ENCODE peak calls at places on chromosomes 2 and 18, in ten cellular contexts. M, W, B, G, S, C, I, U, Z and O are unnamed samples. For H3K4me1, the result is how much of the 10 kb centered on the place peaks cover.

GRCh38 chr2:234191819-234192407 is 141.4 kb downstream of the SPP2 start:
- DNase-seq in W (no peak), I (no peak), Z (no peak), U (no peak), S (no peak), G (no peak), B (no peak), C (no peak), M (no peak), O (no peak)

GRCh38 chr2:88543541-88544057 is 83.7 kb downstream of the EIF2AK3 start:
- DNase-seq in C (no peak), B (no peak), W (no peak), Z (no peak), S (no peak), U (no peak), G (no peak), M (no peak), I (no peak), O (no peak)

GRCh38 chr2:232029336-232029735 is 67.8 kb downstream of the DIS3L2 start:
- DNase-seq in W (no peak), M (no peak), G (no peak), B (no peak), S (no peak), Z (no peak), C (no peak), U (no peak), I (no peak), O (no peak)

GRCh38 chr2:177771191-177771590 is 301.4 kb downstream of the PDE11A start:
- DNase-seq in U (no peak), C (no peak), M (no peak), Z (no peak), B (no peak), I (no peak), W (no peak), S (no peak), G (no peak), O (no peak)

GRCh38 chr2:23351388-23352141 is 33.4 kb upstream of the KLHL29 start:
- DNase-seq in Z (peak), G (peak), M (peak), C (peak), B (no peak), U (peak), W (no peak), I (peak), S (peak), O (peak)

GRCh38 chr18:50334546-50335152 is 40.2 kb upstream of the SKA1 start:
- DNase-seq in W (no peak), S (no peak), U (no peak), I (no peak), B (no peak), C (no peak), M (no peak), G (no peak), Z (no peak), O (no peak)

GRCh38 chr2:44836174-44836573 is 105.3 kb upstream of the SIX3 start:
- DNase-seq in U (no peak), S (no peak), W (no peak), M (no peak), I (no peak), B (no peak), Z (no peak), C (no peak), G (no peak), O (no peak)

GRCh38 chr2:26284132-26284531 is 39.4 kb downstream of the HADHB start:
- DNase-seq in W (no peak), U (no peak), Z (no peak), C (no peak), B (no peak), M (no peak), S (no peak), I (no peak), G (no peak), O (no peak)

GRCh38 chr18:55121397-55122170 is 162.3 kb upstream of the CCDC68 start:
- DNase-seq in B (no peak), W (no peak), Z (no peak), C (no peak), G (no peak), U (no peak), I (no peak), S (no peak), M (no peak), O (no peak)

GRCh38 chr18:34097312-34097711 is 127.4 kb downstream of the NOL4 start:
- DNase-seq in Z (no peak), C (no peak), B (no peak), M (no peak), I (no peak), S (no peak), W (no peak), G (no peak), U (no peak), O (no peak)

GRCh38 chr2:160695402-160696060 is 201.9 kb upstream of the RBMS1 start:
- DNase-seq in C (no peak), M (no peak), S (no peak), W (no peak), Z (no peak), G (no peak), B (no peak), I (no peak), U (no peak), O (no peak)

GRCh38 chr2:185279999-185280398 is 458.6 kb upstream of the FSIP2 start:
- DNase-seq in I (no peak), G (no peak), U (no peak), M (no peak), S (no peak), B (no peak), C (no peak), W (no peak), Z (no peak), O (no peak)

GRCh38 chr2:33051586-33052385 is 105.0 kb downstream of the LTBP1 start:
- DNase-seq in S (peak), G (no peak), M (no peak), I (no peak), Z (no peak), U (no peak), C (no peak), B (no peak), W (no peak), O (no peak)

GRCh38 chr2:216761119-216761518 is 65.8 kb upstream of the IGFBP5 start:
- DNase-seq in W (no peak), G (no peak), M (no peak), B (no peak), U (no peak), I (no peak), C (no peak), Z (no peak), S (no peak), O (no peak)

GRCh38 chr2:53905396-53905795 is 45.6 kb upstream of the GPR75 start:
- DNase-seq in W (no peak), M (no peak), I (no peak), C (no peak), S (no peak), G (no peak), Z (no peak), B (no peak), U (no peak), O (no peak)

GRCh38 chr2:26552641-26553040 is 74.7 kb upstream of the OTOF start:
- DNase-seq in B (no peak), G (no peak), M (no peak), Z (no peak), S (peak), U (no peak), W (no peak), C (no peak), I (no peak), O (no peak)

GRCh38 chr18:55779461-55779710 is 191.4 kb upstream of the TCF4 start:
- DNase-seq in U (no peak), B (no peak), Z (peak), G (no peak), S (no peak), W (no peak), M (no peak), C (no peak), I (no peak), O (no peak)

GRCh38 chr2:207970825-207971142 is 54.5 kb downstream of the PLEKHM3 start:
- DNase-seq in U (no peak), S (no peak), G (no peak), W (no peak), I (no peak), B (no peak), M (no peak), Z (no peak), C (no peak), O (no peak)

GRCh38 chr2:54289942-54290702 is 34.1 kb upstream of the TSPYL6 start:
- DNase-seq in I (no peak), M (no peak), G (peak), Z (no peak), U (no peak), C (no peak), S (no peak), W (no peak), B (no peak), O (no peak)

GRCh38 chr2:144493027-144493809 is 26.7 kb downstream of the ZEB2 start:
- DNase-seq in S (no peak), B (no peak), G (no peak), C (no peak), W (no peak), M (no peak), U (no peak), Z (no peak), I (no peak), O (no peak)

GRCh38 chr2:219219781-219220532 is 1.2 kb upstream of the ABCB6 start:
- DNase-seq in Z (peak), I (no peak), S (no peak), G (peak), C (no peak), U (no peak), B (no peak), W (no peak), M (no peak), O (no peak)

GRCh38 chr2:241811209-241811951 is 2.4 kb downstream of the NEU4 start:
- DNase-seq in B (no peak), U (peak), C (no peak), S (peak), W (no peak), G (peak), M (no peak), Z (peak), I (no peak), O (no peak)

GRCh38 chr2:177380181-177380580 is 12.4 kb upstream of the AGPS start:
- DNase-seq in U (no peak), B (no peak), I (no peak), S (no peak), Z (no peak), W (no peak), M (no peak), C (no peak), G (no peak), O (no peak)

GRCh38 chr2:174224665-174225288 is 23.6 kb downstream of the OLA1 start:
- DNase-seq in B (no peak), U (no peak), M (no peak), I (no peak), S (no peak), W (no peak), C (no peak), G (no peak), Z (no peak), O (no peak)

GRCh38 chr18:50192903-50193795 is 1.8 kb downstream of the MYO5B start:
- DNase-seq in C (no peak), B (no peak), G (peak), S (no peak), Z (peak), U (peak), M (peak), W (no peak), I (no peak), O (no peak)

GRCh38 chr2:70753978-70754377 is 14.0 kb downstream of the ADD2 start:
- DNase-seq in M (no peak), W (no peak), C (no peak), Z (no peak), B (no peak), G (no peak), I (no peak), S (no peak), U (no peak), O (no peak)

GRCh38 chr2:188399159-188399558 is 107.5 kb downstream of the GULP1 start:
- DNase-seq in B (no peak), U (no peak), M (no peak), I (no peak), Z (no peak), C (no peak), G (no peak), W (no peak), S (no peak), O (no peak)

GRCh38 chr2:233354971-233355574 is 779 bp downstream of the DGKD start:
- DNase-seq in C (peak), U (peak), W (no peak), G (peak), M (peak), I (no peak), S (peak), B (no peak), Z (peak), O (no peak)

GRCh38 chr18:76824136-76824676 is 1.8 kb downstream of the ZNF236 start:
- DNase-seq in C (no peak), Z (no peak), U (no peak), B (no peak), S (no peak), W (no peak), I (no peak), M (no peak), G (no peak), O (no peak)

GRCh38 chr18:79466591-79466990 is 70.9 kb downstream of the NFATC1 start:
- DNase-seq in M (no peak), B (no peak), W (no peak), Z (no peak), I (no peak), C (no peak), S (no peak), G (peak), U (no peak), O (no peak)

GRCh38 chr2:219576505-219577388 is 4.6 kb downstream of the INHA start:
- DNase-seq in S (no peak), I (no peak), M (peak), Z (no peak), B (no peak), W (no peak), C (no peak), U (no peak), G (no peak), O (no peak)

GRCh38 chr2:196712867-196713266 is 73.4 kb downstream of the CCDC150 start:
- DNase-seq in W (no peak), G (no peak), M (no peak), S (no peak), B (no peak), I (no peak), C (no peak), U (no peak), Z (no peak), O (no peak)

GRCh38 chr2:215614296-215614695 is 178.4 kb upstream of the FN1 start:
- DNase-seq in W (no peak), B (no peak), S (no peak), C (no peak), Z (no peak), I (no peak), U (no peak), G (no peak), M (no peak), O (no peak)

GRCh38 chr2:144131042-144131441 is 388.9 kb downstream of the ZEB2 start:
- DNase-seq in C (no peak), W (no peak), Z (no peak), S (no peak), U (no peak), M (no peak), G (no peak), I (no peak), B (no peak), O (no peak)

GRCh38 chr2:10931710-10932255 is 20.0 kb downstream of the KCNF1 start:
- DNase-seq in Z (no peak), G (no peak), I (no peak), M (no peak), U (no peak), C (no peak), W (no peak), S (no peak), B (no peak), O (no peak)

DNA sequence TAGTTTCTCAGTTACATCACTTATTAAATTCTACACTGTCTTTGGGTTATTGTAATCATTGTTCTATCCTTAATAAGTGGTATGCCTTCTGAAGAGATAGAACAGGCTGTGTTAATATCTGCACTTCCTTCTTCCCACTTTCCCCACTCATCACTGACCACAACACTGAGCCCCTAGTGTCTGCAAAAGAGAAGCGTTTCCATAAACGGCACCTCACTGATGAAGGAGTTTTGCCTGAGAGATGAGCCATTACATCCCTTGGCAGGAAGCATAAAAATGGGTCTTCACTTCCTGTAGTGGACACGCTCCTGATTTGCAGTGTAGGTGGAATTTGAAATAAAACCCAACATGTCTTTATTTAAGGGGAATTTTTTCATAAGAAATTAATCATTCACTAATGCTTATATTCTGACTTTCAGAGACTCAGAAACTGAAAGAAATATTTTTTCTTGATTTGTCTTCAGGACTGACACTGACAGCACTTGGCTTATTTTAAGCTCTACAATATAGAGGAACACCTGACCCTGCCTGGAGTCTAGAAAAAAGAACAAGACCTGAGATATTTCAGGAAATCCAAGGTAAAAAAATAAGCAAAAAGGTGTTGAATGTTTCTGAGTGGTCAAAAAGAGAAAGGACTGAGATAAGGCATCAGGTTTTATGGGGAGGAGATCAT is 275.3 kb downstream of the RAD51AP2 start:
- DNase-seq in S (no peak), U (no peak), C (no peak), M (no peak), Z (no peak), B (no peak), G (no peak), I (no peak), W (no peak), O (no peak)
- H3K4me1 ChIP-seq in S (under half), U (under half), C (under half), M (under half), Z (under half), B (under half), G (under half), I (under half), W (under half), O (under half)

DNA sequence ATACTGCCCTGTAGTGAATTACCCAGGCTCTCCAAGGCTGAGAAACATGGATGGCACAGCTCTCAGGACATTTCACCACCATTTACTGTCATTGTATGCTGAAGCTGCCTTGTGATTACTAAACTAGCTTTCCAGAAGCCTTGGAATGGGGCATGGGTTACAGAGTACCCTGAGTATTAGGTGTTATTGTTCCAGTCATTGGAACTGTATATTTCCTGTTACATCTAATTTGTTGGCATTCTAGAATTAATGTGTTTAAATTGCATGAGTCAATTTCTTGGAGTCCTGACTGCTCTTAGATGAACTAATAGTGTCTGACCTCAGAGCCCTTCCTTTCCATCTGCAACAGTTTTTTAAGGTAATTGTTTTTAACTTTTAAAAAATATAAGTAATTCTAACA is 9.0 kb downstream of the DGUOK start:
- DNase-seq in B (no peak), Z (no peak), M (no peak), S (no peak), C (no peak), W (no peak), I (no peak), G (no peak), U (no peak), O (no peak)
- H3K27ac ChIP-seq in B (no peak), Z (no peak), M (no peak), S (no peak), C (peak), W (no peak), I (no peak), G (no peak), U (no peak), O (no peak)

GRCh38 chr18:24397694-24398365 is at the start of gene OSBPL1A:
- DNase-seq in G (peak), Z (peak), B (peak), C (peak), S (peak), I (peak), M (peak), U (peak), W (peak), O (peak)
- H3K4me3 ChIP-seq in G (peak), Z (peak), B (peak), C (peak), S (peak), I (peak), M (peak), U (peak), W (peak), O (peak)

DNA sequence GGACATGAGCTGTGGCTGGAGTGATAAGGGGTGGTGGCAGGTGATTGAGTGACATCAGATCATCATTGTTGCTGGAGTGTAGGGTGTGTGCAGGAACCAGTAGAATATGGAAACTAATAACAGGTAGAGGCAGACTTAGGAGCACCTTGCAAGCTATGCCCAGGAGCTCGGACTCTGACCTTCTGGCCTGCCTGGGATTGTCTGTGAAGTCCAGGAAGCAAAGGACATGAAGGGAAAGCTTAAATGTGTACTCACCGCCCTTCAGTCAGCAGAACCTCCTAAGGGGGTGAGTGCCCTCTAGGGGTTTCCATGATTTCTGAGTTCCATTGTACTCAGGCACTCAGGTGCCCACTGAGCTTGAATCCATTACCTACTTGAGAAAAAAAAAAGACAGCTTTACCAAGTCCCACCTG is 104.2 kb downstream of the CRIM1 start:
- DNase-seq in M (peak), C (no peak), W (no peak), G (no peak), B (no peak), S (no peak), I (no peak), Z (no peak), U (peak), O (no peak)
- H3K4me1 ChIP-seq in M (under half), C (under half), W (under half), G (under half), B (under half), S (under half), I (under half), Z (under half), U (under half), O (under half)

DNA sequence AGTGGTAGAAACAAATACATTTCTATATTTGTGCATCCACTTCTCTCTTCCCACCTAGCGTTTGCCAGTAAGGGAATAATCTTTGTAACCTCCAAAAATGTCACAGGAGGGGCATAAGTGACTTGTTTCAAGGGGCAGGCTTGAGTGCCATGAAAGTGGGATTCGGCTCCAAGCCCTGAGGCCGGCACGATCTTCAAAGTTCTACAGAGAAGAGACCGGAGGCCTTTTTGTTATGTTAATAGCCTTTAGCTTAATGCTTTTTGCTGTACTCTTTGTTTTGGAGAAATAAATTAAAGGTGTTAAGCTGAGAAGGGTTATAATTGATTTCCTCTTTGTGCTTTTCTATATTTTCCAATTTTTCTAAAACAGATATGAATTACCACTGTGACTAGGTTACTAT is 200.7 kb downstream of the NRP2 start:
- DNase-seq in C (no peak), G (no peak), U (no peak), W (no peak), B (no peak), M (no peak), Z (no peak), S (no peak), I (no peak), O (no peak)
- H3K27ac ChIP-seq in C (no peak), G (no peak), U (no peak), W (no peak), B (no peak), M (no peak), Z (no peak), S (no peak), I (peak), O (no peak)